ENCODE peak calls at places on chromosomes 12 and 14, in eight cellular contexts. Y is left lung, H is psoas muscle, B is heart left ventricle, Q is A549, K is upper lobe of right lung, L is lower lobe of right lung, I is lung. E is an unnamed sample. For H3K4me1, the result is how much of the 10 kb centered on the place peaks cover.

GRCh38 chr12:129245769-129246168 is 392.5 kb downstream of the GLT1D1 start:
- ATAC-seq in B (no peak), I (no peak), K (no peak), Q (no peak), H (no peak), L (no peak), Y (no peak), E (no peak)

GRCh38 chr12:104147346-104147745 is 9.3 kb upstream of the NFYB start:
- ATAC-seq in I (no peak), L (no peak), Y (no peak), K (no peak), Q (no peak), B (no peak), H (no peak), E (no peak)

GRCh38 chr14:103404032-103404918 is 19.1 kb downstream of the MARK3 start:
- ATAC-seq in Q (no peak), K (peak), B (peak), H (peak), Y (peak), L (peak), I (peak), E (peak)

GRCh38 chr14:74840603-74841030 is 35.3 kb downstream of the PROX2 start:
- ATAC-seq in I (no peak), H (no peak), L (peak), K (no peak), B (no peak), Y (no peak), Q (no peak), E (no peak)

GRCh38 chr14:54652188-54652889 is 85.4 kb downstream of the SAMD4A start:
- ATAC-seq in Y (peak), K (peak), H (peak), I (peak), L (peak), B (peak), Q (peak), E (peak)

GRCh38 chr14:64091217-64091616 is 203.0 kb downstream of the ESR2 start:
- ATAC-seq in L (no peak), I (no peak), Y (no peak), Q (no peak), H (no peak), B (no peak), K (no peak), E (no peak)

GRCh38 chr14:80434574-80435321 is 223.4 kb upstream of the DIO2 start:
- ATAC-seq in H (no peak), K (no peak), B (no peak), Y (no peak), Q (peak), L (no peak), I (no peak), E (no peak)

GRCh38 chr12:27709932-27710591 is 570 bp upstream of the MRPS35 start:
- ATAC-seq in H (peak), B (peak), K (peak), Y (peak), L (peak), I (peak), Q (peak), E (peak)

GRCh38 chr14:98269533-98269932 is 1002.5 kb downstream of the BCL11B start:
- ATAC-seq in L (no peak), Y (no peak), H (no peak), Q (no peak), B (no peak), K (no peak), I (no peak), E (no peak)

GRCh38 chr14:32449640-32450039 is 120.5 kb downstream of the AKAP6 start:
- ATAC-seq in L (no peak), Y (no peak), K (no peak), Q (no peak), B (no peak), I (no peak), H (no peak), E (no peak)

GRCh38 chr12:92735131-92735721 is 32.4 kb downstream of the PLEKHG7 start:
- ATAC-seq in B (peak), L (peak), Q (peak), K (peak), I (peak), H (peak), Y (peak), E (peak)

GRCh38 chr12:95462081-95462480 is 11.9 kb upstream of the METAP2 start:
- ATAC-seq in B (no peak), H (no peak), Y (no peak), L (no peak), I (no peak), Q (no peak), K (no peak), E (no peak)

GRCh38 chr14:53890611-53891091 is 66.0 kb downstream of the BMP4 start:
- ATAC-seq in L (no peak), Y (peak), I (no peak), Q (no peak), K (no peak), B (peak), H (no peak), E (peak)

GRCh38 chr12:13142747-13143146 is 39.3 kb upstream of the GSG1 start:
- ATAC-seq in K (peak), H (no peak), Y (no peak), L (peak), Q (no peak), B (no peak), I (no peak), E (peak)

GRCh38 chr14:72611956-72612500 is 281.9 kb downstream of the DPF3 start:
- ATAC-seq in H (peak), I (no peak), K (no peak), L (no peak), B (no peak), Q (no peak), Y (no peak), E (no peak)

GRCh38 chr12:92556141-92556540 is 146.6 kb upstream of the PLEKHG7 start:
- ATAC-seq in I (no peak), B (no peak), L (no peak), Q (no peak), H (no peak), K (no peak), Y (no peak), E (no peak)

GRCh38 chr12:99767809-99768208 is 120.3 kb downstream of the GARIN6 start:
- ATAC-seq in I (no peak), Y (no peak), K (no peak), L (no peak), H (no peak), B (no peak), Q (no peak), E (no peak)

GRCh38 chr14:23106747-23107045 is 1.9 kb upstream of the CIROP start:
- ATAC-seq in I (no peak), Y (no peak), B (no peak), H (no peak), K (no peak), L (no peak), Q (no peak), E (no peak)

DNA sequence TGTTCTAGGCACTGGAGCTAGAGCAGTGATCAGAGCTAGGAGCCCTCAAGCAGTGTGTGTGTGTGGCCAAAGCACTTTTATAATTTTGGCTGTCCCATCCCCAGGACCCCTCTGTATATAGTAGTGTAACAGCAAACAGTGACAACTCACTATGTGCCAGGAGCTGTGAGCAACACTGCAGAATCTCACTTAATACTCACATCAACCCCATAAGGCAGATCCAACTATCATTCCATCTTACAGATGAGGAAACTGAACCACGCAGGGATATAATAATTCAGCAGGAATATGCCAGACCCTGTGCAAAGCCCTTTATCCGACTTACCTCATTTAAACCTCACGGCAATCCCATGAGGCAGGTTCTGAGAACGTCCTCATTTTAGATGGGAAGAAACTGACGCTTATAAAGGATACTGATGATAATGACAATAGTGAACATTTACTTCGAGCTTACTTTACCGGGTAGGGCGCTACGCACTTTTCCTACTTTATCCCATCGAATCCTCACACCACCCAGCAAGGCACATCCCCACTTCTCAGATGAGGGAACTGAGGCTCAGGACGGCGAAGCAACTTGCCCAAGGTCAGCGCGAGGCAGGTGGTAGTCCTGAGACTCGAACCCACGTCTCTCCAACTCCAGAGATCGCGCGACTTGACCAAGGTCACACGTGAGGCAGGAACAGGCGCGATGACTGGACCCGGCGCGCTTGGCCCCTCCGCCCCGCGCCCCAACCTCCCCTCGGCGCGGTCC is 686 bp downstream of the RAB35 start:
- ATAC-seq in H (no peak), Y (no peak), Q (peak), K (no peak), I (no peak), B (no peak), L (no peak), E (no peak)
- H3K4me1 ChIP-seq in H (under half), Y (under half), Q (under half), K (under half), I (under half), B (under half), L (half or more), E (under half)

DNA sequence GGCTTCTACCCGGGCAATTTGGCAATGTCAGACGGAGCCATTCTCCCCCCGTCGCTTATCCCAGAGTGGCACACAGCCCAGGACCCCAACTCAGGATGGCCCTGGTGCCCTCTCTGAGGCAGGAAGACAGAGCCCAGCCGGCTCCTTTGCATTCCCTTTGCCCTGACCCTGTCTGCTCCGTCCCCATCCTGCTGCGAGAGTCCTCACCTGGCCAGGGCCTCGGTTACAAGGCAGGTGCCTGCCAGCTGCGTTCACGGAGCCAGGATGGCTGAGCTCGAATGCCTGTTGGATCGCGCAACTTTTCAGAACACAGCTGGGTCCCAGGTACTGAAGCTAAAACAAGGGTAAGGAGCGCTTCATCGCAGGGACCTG is 18.6 kb downstream of the LRTM2 start:
- ATAC-seq in B (no peak), K (no peak), H (no peak), L (no peak), Y (no peak), I (no peak), Q (no peak), E (no peak)
- H3K4me3 ChIP-seq in B (no peak), K (no peak), H (no peak), L (no peak), Y (no peak), I (no peak), Q (no peak), E (no peak)

DNA sequence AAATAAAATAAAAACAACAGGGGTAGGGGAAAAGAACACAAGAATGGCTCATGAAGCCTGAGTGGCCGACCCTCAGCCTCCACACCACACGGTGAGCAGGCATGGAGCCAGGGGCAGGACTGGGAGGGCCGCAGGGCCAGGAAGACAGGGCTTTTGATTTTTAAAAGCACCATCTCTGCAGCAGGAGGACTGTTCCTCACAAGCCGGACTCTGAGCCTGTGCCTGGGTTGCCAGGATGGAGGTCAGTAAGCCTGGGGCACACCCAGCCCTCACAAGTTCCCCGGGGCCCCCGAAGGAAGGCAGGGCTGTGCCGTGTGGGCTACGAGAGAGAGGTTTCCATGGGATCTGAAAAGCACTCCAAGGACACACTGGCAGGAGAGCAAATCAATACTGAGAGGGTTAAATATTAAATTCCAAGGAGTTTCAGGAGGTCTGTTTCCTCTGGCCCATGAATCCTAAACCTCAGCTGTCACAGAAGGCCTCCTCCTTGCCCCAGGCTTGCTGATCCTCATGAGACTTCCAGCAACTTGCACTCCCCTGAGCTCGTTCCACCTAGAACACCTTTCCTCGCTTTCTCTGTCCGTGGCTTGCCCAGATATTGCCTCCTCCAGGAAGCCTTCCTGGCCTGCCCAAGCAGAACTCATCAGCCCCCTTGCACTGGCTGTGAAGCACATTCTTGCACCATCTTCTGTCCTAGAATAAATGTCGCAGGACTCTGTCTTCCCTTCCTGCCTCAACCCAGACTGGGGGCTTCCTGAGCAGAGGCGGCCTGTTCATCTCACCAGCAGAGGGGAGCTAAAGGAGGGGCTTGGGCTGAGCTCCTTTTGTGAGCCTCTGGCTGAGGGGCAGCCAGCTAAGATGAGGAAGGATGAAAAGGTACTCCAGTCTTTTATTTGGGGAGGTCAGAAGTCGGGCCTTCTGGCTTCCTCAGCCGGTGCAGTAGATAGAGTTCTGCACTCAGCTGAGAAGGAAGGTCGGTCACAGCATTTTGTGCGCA is 64.6 kb downstream of the CCDC88C start:
- ATAC-seq in Y (peak), K (no peak), B (no peak), H (no peak), I (no peak), Q (no peak), L (no peak), E (no peak)
- H3K4me1 ChIP-seq in Y (under half), K (under half), B (under half), H (under half), I (under half), Q (under half), L (half or more), E (under half)

GRCh38 chr12:55965240-55965639 is 602 bp downstream of the PMEL start:
- ATAC-seq in K (no peak), B (no peak), H (no peak), I (no peak), L (no peak), Q (no peak), Y (no peak), E (no peak)
- H3K4me3 ChIP-seq in K (no peak), B (no peak), H (no peak), I (no peak), L (no peak), Q (no peak), Y (no peak), E (no peak)

GRCh38 chr14:104973215-104974145 is 4.7 kb downstream of the AHNAK2 start:
- ATAC-seq in B (peak), L (peak), Q (peak), K (peak), H (peak), I (peak), Y (peak), E (peak)
- H3K4me1 ChIP-seq in B (half or more), L (half or more), Q (half or more), K (half or more), H (under half), I (under half), Y (half or more), E (under half)

GRCh38 chr12:47986832-47987231 is 17.4 kb downstream of the COL2A1 start:
- ATAC-seq in L (no peak), K (no peak), Y (no peak), I (no peak), B (no peak), Q (no peak), H (no peak), E (no peak)
- H3K4me3 ChIP-seq in L (no peak), K (no peak), Y (no peak), I (no peak), B (no peak), Q (no peak), H (no peak), E (no peak)

GRCh38 chr14:100067481-100067880 is 2.3 kb downstream of the EVL start:
- ATAC-seq in I (no peak), K (no peak), Q (no peak), L (no peak), H (no peak), Y (no peak), B (no peak), E (no peak)

GRCh38 chr14:100067971-100068959 is 3.0 kb downstream of the EVL start:
- ATAC-seq in H (no peak), Y (peak), L (peak), B (peak), Q (peak), K (peak), I (no peak), E (peak)

GRCh38 chr14:100070310-100070709 is 5.1 kb downstream of the EVL start:
- ATAC-seq in B (no peak), H (no peak), Y (no peak), K (no peak), I (no peak), L (no peak), Q (no peak), E (no peak)

GRCh38 chr14:100071545-100071944 is 6.3 kb downstream of the EVL start:
- ATAC-seq in L (no peak), I (no peak), K (no peak), H (no peak), Q (no peak), Y (no peak), B (no peak), E (no peak)

DNA sequence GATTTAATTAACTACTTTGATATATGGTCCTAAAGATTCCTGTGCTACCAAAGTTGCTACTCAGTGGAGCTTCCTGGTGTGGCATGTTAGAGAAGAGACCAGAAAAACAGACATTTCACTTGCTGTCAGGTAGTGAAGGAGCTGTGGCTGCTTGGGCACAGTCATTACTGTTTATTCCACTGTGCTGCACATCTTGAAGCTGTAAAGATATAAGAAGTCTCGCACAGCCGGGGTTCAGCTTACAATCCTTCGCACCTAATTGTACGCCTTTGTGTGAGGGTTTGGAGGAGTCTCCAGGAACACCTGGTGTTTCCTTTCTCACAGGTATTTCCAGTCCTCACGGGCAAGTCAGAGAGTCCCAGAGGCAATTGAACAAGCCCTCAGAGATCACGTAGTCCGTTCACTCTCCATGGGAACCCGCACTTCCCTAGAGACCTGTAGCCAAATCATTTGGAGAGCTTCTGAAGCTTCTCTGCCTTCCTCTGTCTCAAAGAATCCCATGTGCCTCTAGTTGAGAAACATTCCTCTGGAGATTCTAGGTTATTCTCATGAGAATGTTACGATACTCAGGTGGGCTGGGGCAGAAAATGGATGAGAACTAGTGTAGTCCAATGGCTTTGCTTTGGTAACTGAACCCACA is 4.1 kb downstream of the EVL start:
- ATAC-seq in H (no peak), B (no peak), Q (no peak), I (no peak), K (no peak), L (no peak), Y (no peak), E (no peak)
- H3K4me1 ChIP-seq in H (under half), B (under half), Q (under half), I (under half), K (under half), L (half or more), Y (under half), E (under half)

GRCh38 chr14:51341338-51341737 is 101.3 kb downstream of the TMX1 start:
- ATAC-seq in B (no peak), K (no peak), Q (no peak), I (no peak), L (no peak), Y (no peak), H (no peak), E (no peak)
- H3K4me3 ChIP-seq in B (no peak), K (no peak), Q (no peak), I (no peak), L (no peak), Y (no peak), H (no peak), E (no peak)

E was measured in gastroesophageal sphincter.